ENCODE peak calls at places on chromosomes 6 and 20, in nine cellular contexts. One of them, this sample, is unnamed.

GRCh38 chr20:7627734-7628663 is 312.3 kb downstream of the HAO1 start:
- DNase-seq in breast epithelium: no peak
- DNase-seq in fibroblast of mammary gland: peak
- DNase-seq in uterus: no peak
- DNase-seq in NB4: no peak
- DNase-seq in fibroblast of villous mesenchyme: peak
- DNase-seq in cardiac fibroblast: peak
- DNase-seq in neural crest cell: no peak
- DNase-seq in GM13976: no peak
- DNase-seq in this sample: no peak

GRCh38 chr6:52124126-52125121 is 37.0 kb upstream of the PKHD1 start:
- DNase-seq in breast epithelium: no peak
- DNase-seq in fibroblast of mammary gland: no peak
- DNase-seq in uterus: no peak
- DNase-seq in NB4: no peak
- DNase-seq in fibroblast of villous mesenchyme: no peak
- DNase-seq in cardiac fibroblast: no peak
- DNase-seq in neural crest cell: no peak
- DNase-seq in GM13976: no peak
- DNase-seq in this sample: no peak

GRCh38 chr6:98716341-98716740 is 118.0 kb upstream of the POU3F2 start:
- DNase-seq in breast epithelium: no peak
- DNase-seq in fibroblast of mammary gland: no peak
- DNase-seq in uterus: no peak
- DNase-seq in NB4: no peak
- DNase-seq in fibroblast of villous mesenchyme: no peak
- DNase-seq in cardiac fibroblast: no peak
- DNase-seq in neural crest cell: peak
- DNase-seq in GM13976: no peak
- DNase-seq in this sample: no peak

GRCh38 chr6:168297643-168298042 is 21.9 kb downstream of the DACT2 start:
- DNase-seq in breast epithelium: no peak
- DNase-seq in fibroblast of mammary gland: no peak
- DNase-seq in uterus: no peak
- DNase-seq in NB4: no peak
- DNase-seq in fibroblast of villous mesenchyme: no peak
- DNase-seq in cardiac fibroblast: no peak
- DNase-seq in neural crest cell: no peak
- DNase-seq in GM13976: no peak
- DNase-seq in this sample: no peak

GRCh38 chr6:35024601-35025054 is 116.5 kb downstream of the TCP11 start:
- DNase-seq in breast epithelium: no peak
- DNase-seq in fibroblast of mammary gland: peak
- DNase-seq in uterus: no peak
- DNase-seq in NB4: peak
- DNase-seq in fibroblast of villous mesenchyme: peak
- DNase-seq in cardiac fibroblast: peak
- DNase-seq in neural crest cell: no peak
- DNase-seq in GM13976: no peak
- DNase-seq in this sample: peak

GRCh38 chr20:41094656-41095055 is 42.7 kb upstream of the PLCG1 start:
- DNase-seq in breast epithelium: no peak
- DNase-seq in fibroblast of mammary gland: peak
- DNase-seq in uterus: peak
- DNase-seq in NB4: no peak
- DNase-seq in fibroblast of villous mesenchyme: no peak
- DNase-seq in cardiac fibroblast: no peak
- DNase-seq in neural crest cell: no peak
- DNase-seq in GM13976: no peak
- DNase-seq in this sample: no peak

GRCh38 chr6:22774129-22774528 is 204.8 kb downstream of the HDGFL1 start:
- DNase-seq in breast epithelium: no peak
- DNase-seq in fibroblast of mammary gland: no peak
- DNase-seq in uterus: no peak
- DNase-seq in NB4: no peak
- DNase-seq in fibroblast of villous mesenchyme: no peak
- DNase-seq in cardiac fibroblast: no peak
- DNase-seq in neural crest cell: no peak
- DNase-seq in GM13976: no peak
- DNase-seq in this sample: no peak

GRCh38 chr6:5333653-5334052 is 72.3 kb downstream of the FARS2 start:
- DNase-seq in breast epithelium: no peak
- DNase-seq in fibroblast of mammary gland: peak
- DNase-seq in uterus: no peak
- DNase-seq in NB4: no peak
- DNase-seq in fibroblast of villous mesenchyme: no peak
- DNase-seq in cardiac fibroblast: peak
- DNase-seq in neural crest cell: no peak
- DNase-seq in GM13976: no peak
- DNase-seq in this sample: no peak

GRCh38 chr20:63881451-63882226 is 13.3 kb upstream of the DNAJC5 start:
- DNase-seq in breast epithelium: no peak
- DNase-seq in fibroblast of mammary gland: no peak
- DNase-seq in uterus: no peak
- DNase-seq in NB4: no peak
- DNase-seq in fibroblast of villous mesenchyme: no peak
- DNase-seq in cardiac fibroblast: no peak
- DNase-seq in neural crest cell: no peak
- DNase-seq in GM13976: no peak
- DNase-seq in this sample: no peak

DNA sequence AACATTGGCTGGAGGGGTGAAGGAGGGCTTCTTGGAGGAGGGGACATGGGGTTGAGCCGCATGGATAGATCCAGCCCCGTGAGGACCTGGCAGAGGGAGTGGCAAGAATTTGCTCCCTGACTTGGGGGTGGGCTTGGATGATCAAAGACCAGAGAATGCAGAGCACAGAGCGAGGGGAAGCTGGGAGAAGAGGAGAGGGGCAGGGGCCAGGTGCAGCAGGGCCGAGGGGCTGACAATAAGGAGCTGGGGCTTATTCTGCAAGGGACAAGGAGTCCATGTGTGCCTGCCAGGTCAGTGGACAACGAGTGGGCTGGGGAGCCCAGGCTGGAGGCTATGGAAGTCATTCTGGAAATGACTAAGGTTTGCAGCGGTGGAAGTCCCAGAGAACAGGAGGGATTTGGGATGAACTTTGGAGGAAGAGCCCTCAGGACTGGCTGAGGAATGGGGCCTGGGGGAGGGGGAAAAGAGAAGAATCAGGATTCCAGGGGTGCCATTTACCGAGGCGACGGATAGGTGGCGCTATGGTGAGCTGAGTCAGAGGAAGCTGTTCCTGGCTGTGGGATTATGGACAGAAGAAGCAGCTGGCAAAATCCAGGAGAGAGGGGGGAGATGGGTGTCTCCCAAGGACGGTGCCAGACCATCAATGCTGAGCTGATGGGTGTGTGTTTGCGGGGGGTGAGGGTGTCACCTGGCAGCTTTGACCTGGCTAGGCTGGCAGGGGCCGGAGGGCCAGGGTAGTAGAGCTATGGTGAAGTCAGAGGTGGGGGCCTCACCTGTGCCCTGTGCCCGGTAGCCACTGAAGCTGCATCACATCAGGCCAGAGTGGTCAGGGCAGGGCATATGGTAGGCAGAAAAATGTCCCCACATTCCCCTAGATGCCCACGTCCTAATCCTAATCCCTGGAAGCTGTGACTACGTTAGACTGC is 7.8 kb downstream of the KCNG1 start:
- DNase-seq in breast epithelium: no peak
- DNase-seq in fibroblast of mammary gland: peak
- DNase-seq in uterus: peak
- DNase-seq in NB4: peak
- DNase-seq in fibroblast of villous mesenchyme: peak
- DNase-seq in cardiac fibroblast: peak
- DNase-seq in neural crest cell: peak
- DNase-seq in GM13976: peak
- DNase-seq in this sample: no peak
- TF ChIP-seq CTCF in breast epithelium: no peak
- TF ChIP-seq CTCF in fibroblast of mammary gland: peak
- TF ChIP-seq CTCF in uterus: peak
- TF ChIP-seq CTCF in NB4: peak
- TF ChIP-seq CTCF in fibroblast of villous mesenchyme: peak
- TF ChIP-seq CTCF in cardiac fibroblast: peak
- TF ChIP-seq CTCF in neural crest cell: peak
- TF ChIP-seq CTCF in GM13976: peak
- TF ChIP-seq CTCF in this sample: peak

DNA sequence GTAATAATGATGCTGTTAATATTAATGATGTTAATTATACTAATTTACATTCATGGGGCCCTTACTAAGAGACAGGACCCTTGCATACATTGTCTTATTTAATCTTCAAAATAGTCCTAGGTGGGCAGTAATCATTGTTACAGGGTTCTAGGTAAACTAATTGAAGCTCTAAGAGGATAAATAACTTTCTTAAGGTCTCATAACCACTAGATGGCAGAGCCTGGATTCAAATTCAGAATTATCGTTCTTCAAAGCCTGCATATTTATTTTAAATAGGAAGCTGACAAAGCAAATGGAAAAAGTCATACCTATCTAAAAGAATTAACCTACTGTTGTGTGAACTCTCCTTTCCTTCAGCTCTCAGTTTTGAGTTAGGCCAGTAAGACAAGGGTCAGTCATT is 23.5 kb downstream of the PTCHD4 start:
- DNase-seq in breast epithelium: no peak
- DNase-seq in fibroblast of mammary gland: peak
- DNase-seq in uterus: no peak
- DNase-seq in NB4: peak
- DNase-seq in fibroblast of villous mesenchyme: peak
- DNase-seq in cardiac fibroblast: peak
- DNase-seq in neural crest cell: no peak
- DNase-seq in GM13976: no peak
- DNase-seq in this sample: no peak
- TF ChIP-seq CTCF in breast epithelium: no peak
- TF ChIP-seq CTCF in fibroblast of mammary gland: peak
- TF ChIP-seq CTCF in uterus: no peak
- TF ChIP-seq CTCF in NB4: peak
- TF ChIP-seq CTCF in fibroblast of villous mesenchyme: peak
- TF ChIP-seq CTCF in cardiac fibroblast: peak
- TF ChIP-seq CTCF in neural crest cell: peak
- TF ChIP-seq CTCF in GM13976: no peak
- TF ChIP-seq CTCF in this sample: peak

DNA sequence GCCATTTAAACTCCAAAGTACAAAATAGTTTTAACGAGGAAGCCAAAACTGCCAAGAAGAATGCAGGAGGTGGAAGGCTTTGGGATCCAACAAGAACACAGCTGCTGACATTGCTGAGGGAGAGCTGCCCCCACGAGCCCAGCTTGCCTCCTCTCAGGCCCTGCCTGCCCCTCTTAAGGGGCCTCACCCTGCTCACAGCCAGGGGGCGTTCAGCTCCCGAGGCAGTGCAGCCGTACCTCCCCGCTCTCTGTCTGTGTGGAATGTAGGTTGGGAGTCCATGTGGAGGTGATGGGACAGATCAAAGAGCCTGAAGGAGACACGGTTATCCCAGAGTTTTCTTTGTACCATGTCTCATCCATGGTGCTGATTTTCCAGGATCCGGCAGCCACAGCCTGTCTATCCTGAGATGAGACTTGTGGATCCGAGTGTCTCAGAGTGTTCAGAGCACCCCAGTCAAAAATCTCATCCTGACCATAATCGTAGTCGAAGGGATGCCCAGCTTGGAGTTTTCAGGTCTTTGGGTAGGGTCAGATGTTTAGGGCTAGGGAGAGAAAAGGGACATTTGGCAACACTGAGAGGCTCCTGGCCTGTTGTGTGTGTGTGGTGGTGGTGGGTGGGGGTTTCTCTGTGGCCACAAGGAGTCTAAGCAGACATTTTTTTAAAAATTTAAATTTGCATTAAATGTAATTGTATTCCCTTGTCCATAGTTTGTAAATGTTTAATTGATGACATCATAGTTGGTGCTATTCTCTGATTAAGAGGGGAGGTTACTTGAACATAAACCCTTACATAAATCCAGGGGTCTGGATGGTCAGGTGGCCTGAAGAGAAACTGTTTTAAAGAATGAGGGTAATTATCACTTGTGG is 111.4 kb upstream of the CLDN20 start:
- DNase-seq in breast epithelium: no peak
- DNase-seq in fibroblast of mammary gland: no peak
- DNase-seq in uterus: no peak
- DNase-seq in NB4: peak
- DNase-seq in fibroblast of villous mesenchyme: no peak
- DNase-seq in cardiac fibroblast: no peak
- DNase-seq in neural crest cell: no peak
- DNase-seq in GM13976: no peak
- DNase-seq in this sample: no peak
- TF ChIP-seq CTCF in breast epithelium: no peak
- TF ChIP-seq CTCF in fibroblast of mammary gland: peak
- TF ChIP-seq CTCF in uterus: no peak
- TF ChIP-seq CTCF in NB4: peak
- TF ChIP-seq CTCF in fibroblast of villous mesenchyme: peak
- TF ChIP-seq CTCF in cardiac fibroblast: peak
- TF ChIP-seq CTCF in neural crest cell: peak
- TF ChIP-seq CTCF in GM13976: no peak
- TF ChIP-seq CTCF in this sample: peak

DNA sequence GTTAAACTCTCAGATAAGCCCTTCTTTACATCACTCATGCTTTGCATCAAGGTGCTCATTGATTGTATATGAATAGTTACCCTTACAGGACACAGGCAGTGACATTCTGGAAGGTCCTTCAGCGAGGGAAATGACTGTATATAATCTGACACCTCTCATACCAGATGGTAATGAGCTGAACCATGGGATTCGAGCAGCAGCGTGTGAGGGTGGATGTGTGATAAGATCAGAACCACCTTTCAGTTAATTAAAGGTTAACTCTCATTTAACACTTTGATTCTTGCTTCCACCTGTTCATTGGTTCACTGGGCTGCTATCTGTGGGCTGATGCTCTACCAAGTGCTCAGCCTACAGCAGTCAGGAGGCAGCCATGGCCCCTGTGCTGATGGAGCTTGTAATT is 24.2 kb downstream of the NEDD9 start:
- DNase-seq in breast epithelium: no peak
- DNase-seq in fibroblast of mammary gland: no peak
- DNase-seq in uterus: no peak
- DNase-seq in NB4: no peak
- DNase-seq in fibroblast of villous mesenchyme: no peak
- DNase-seq in cardiac fibroblast: peak
- DNase-seq in neural crest cell: no peak
- DNase-seq in GM13976: no peak
- DNase-seq in this sample: no peak
- TF ChIP-seq CTCF in breast epithelium: no peak
- TF ChIP-seq CTCF in fibroblast of mammary gland: no peak
- TF ChIP-seq CTCF in uterus: no peak
- TF ChIP-seq CTCF in NB4: no peak
- TF ChIP-seq CTCF in fibroblast of villous mesenchyme: no peak
- TF ChIP-seq CTCF in cardiac fibroblast: no peak
- TF ChIP-seq CTCF in neural crest cell: no peak
- TF ChIP-seq CTCF in GM13976: no peak
- TF ChIP-seq CTCF in this sample: no peak

GRCh38 chr6:165791306-165791705 is 128.3 kb upstream of the PDE10A start:
- DNase-seq in breast epithelium: no peak
- DNase-seq in fibroblast of mammary gland: no peak
- DNase-seq in uterus: no peak
- DNase-seq in NB4: no peak
- DNase-seq in fibroblast of villous mesenchyme: no peak
- DNase-seq in cardiac fibroblast: no peak
- DNase-seq in neural crest cell: no peak
- DNase-seq in GM13976: no peak
- DNase-seq in this sample: no peak
- TF ChIP-seq CTCF in breast epithelium: no peak
- TF ChIP-seq CTCF in fibroblast of mammary gland: no peak
- TF ChIP-seq CTCF in uterus: no peak
- TF ChIP-seq CTCF in NB4: no peak
- TF ChIP-seq CTCF in fibroblast of villous mesenchyme: no peak
- TF ChIP-seq CTCF in cardiac fibroblast: no peak
- TF ChIP-seq CTCF in neural crest cell: no peak
- TF ChIP-seq CTCF in GM13976: no peak
- TF ChIP-seq CTCF in this sample: no peak

This sample was measured in type B pancreatic cell.